ENCODE peak calls at places on chromosome 17, in four cellular contexts. W, V, U and K are unnamed samples.

GRCh38 chr17:9217151-9218067 is 196.1 kb downstream of the NTN1 start:
- DNase-seq in W (peak), U (peak), V (peak), K (no peak)

GRCh38 chr17:65975878-65976277 is 216.1 kb downstream of the CEP112 start:
- DNase-seq in W (no peak), U (no peak), V (no peak), K (no peak)

GRCh38 chr17:67293251-67294203 is 48.5 kb upstream of the HELZ start:
- DNase-seq in V (peak), U (no peak), W (peak), K (peak)

GRCh38 chr17:13415877-13416416 is 185.8 kb downstream of the HS3ST3A1 start:
- DNase-seq in U (peak), W (no peak), V (peak), K (no peak)

GRCh38 chr17:77234695-77235094 is 93.9 kb downstream of the SEC14L1 start:
- DNase-seq in V (no peak), W (no peak), U (no peak), K (no peak)

GRCh38 chr17:82204831-82205719 is 7.6 kb downstream of the CCDC57 start:
- DNase-seq in V (peak), W (peak), U (peak), K (no peak)

GRCh38 chr17:38897671-38898290 is 27.6 kb upstream of the LASP1NB start:
- DNase-seq in W (peak), U (no peak), V (no peak), K (no peak)

GRCh38 chr17:19713901-19714361 is 2.5 kb downstream of the SLC47A2 start:
- DNase-seq in V (no peak), W (no peak), U (no peak), K (no peak)

GRCh38 chr17:82333279-82334171 is at the start of gene SECTM1:
- DNase-seq in V (no peak), W (peak), U (peak), K (no peak)

GRCh38 chr17:40613755-40614154 is 33.9 kb downstream of the SMARCE1 start:
- DNase-seq in U (no peak), V (no peak), W (no peak), K (no peak)

GRCh38 chr17:40615989-40616476 is 31.6 kb downstream of the SMARCE1 start:
- DNase-seq in V (no peak), W (no peak), U (no peak), K (no peak)

GRCh38 chr17:40616592-40616991 is 31.0 kb downstream of the SMARCE1 start:
- DNase-seq in W (no peak), U (no peak), V (no peak), K (no peak)

GRCh38 chr17:40614431-40615294 is 33.0 kb downstream of the SMARCE1 start:
- DNase-seq in W (no peak), V (no peak), U (no peak), K (no peak)

GRCh38 chr17:40615295-40615988 is 32.2 kb downstream of the SMARCE1 start:
- DNase-seq in W (peak), U (peak), V (peak), K (no peak)
- TF ChIP-seq CTCF in W (peak), U (peak), V (peak), K (peak)

DNA sequence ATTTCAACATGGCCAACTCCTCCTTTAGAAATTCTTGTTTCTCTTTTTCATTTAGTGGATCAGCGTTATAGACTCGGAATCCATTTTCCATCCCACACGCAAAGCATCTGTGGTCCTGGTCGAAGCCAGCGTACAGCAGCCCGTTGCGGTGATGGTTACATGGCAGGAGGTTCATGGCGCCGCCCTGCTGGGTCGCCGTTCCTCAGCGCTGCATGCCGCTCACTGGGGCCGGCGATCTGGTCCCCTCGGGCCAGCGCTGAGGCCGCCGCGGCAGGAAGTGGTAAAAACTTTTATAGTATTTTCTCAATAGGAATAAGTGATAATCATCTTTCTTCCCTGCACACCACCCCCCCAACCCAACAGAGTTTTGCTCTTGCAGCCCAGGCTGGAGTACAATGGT is 29.9 kb upstream of the RHOT1 start:
- DNase-seq in V (no peak), W (no peak), U (no peak), K (no peak)
- TF ChIP-seq CTCF in V (no peak), W (no peak), U (peak), K (no peak)

GRCh38 chr17:16506188-16506587 is 14.2 kb upstream of the LRRC75A start:
- DNase-seq in V (no peak), U (no peak), W (no peak), K (no peak)
- TF ChIP-seq CTCF in V (peak), U (peak), W (peak), K (peak)

DNA sequence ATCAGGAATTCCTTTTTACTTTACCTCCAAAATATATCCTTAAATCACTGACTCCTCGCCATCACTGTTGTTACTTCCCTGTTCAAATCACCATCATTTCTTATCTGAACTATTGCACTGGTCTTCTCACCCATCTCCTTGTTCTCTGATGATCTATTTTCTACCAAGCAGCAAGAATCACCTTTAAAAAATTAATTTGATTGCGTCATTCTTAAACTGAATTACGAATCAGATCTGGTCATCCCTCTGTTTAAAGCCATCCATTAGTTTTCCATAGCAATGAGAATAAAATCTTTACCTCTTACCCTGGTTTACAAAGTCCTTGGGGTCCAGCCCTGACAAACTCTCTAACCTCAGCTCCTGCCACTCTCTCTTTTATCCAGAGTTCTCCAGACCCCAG is 14.6 kb downstream of the PCTP start:
- DNase-seq in W (no peak), V (no peak), U (no peak), K (no peak)
- TF ChIP-seq CTCF in W (no peak), V (no peak), U (no peak), K (no peak)

GRCh38 chr17:72053069-72053846 is 67.6 kb upstream of the SOX9 start:
- DNase-seq in V (no peak), W (no peak), U (no peak), K (no peak)

GRCh38 chr17:72056155-72056554 is 64.7 kb upstream of the SOX9 start:
- DNase-seq in U (no peak), V (no peak), W (no peak), K (no peak)

GRCh38 chr17:72060084-72060483 is 60.7 kb upstream of the SOX9 start:
- DNase-seq in V (no peak), W (no peak), U (no peak), K (no peak)

DNA sequence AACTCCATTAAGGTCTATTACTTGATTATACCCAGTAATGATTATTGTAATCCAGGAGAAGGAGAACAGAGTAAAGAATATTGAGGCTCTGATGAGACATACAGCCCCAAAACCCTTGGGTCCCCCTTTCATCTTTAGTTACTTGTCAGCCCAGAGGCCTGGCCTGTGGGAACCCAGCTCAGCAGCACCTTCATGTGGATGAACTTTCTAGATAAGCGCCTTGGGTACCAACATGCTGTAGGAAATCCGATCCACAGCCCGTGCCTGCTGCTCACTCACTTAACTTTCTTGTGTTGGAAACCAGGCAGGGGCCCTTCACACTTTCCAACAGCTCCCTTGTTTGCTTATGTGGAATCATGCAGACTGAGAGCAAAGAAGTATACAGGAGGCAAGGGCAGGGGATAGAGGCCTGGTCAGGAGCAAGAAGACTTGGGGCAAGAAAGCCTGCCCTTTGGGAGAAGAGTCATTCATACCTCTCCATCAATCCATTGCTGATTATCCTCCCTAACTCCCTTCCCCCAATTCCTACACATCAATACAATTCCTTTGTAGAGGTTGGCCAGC is 64.0 kb upstream of the SOX9 start:
- DNase-seq in V (no peak), U (no peak), W (no peak), K (no peak)
- TF ChIP-seq CTCF in V (no peak), U (no peak), W (no peak), K (no peak)